ENCODE peak calls at places on chromosomes 16 and 17, in four cellular contexts. One of them, this sample, is unnamed.

GRCh38 chr17:44220211-44221071 is 966 bp upstream of the UBTF start:
- DNase-seq in A549: no peak
- DNase-seq in endothelial cell of umbilical vein: peak; percentile 35
- DNase-seq in GM12878: no peak
- DNase-seq in this sample: peak; percentile 74

GRCh38 chr16:85017151-85017550 is 5.8 kb upstream of the ZDHHC7 start:
- DNase-seq in GM12878: peak; percentile 19
- DNase-seq in endothelial cell of umbilical vein: no peak
- DNase-seq in A549: no peak
- DNase-seq in this sample: peak; percentile 93

GRCh38 chr17:70041061-70041460 is 34.0 kb upstream of the KCNJ16 start:
- DNase-seq in A549: no peak
- DNase-seq in GM12878: no peak
- DNase-seq in endothelial cell of umbilical vein: no peak
- DNase-seq in this sample: no peak

GRCh38 chr17:31726980-31727427 is 132.0 kb downstream of the COPRS start:
- DNase-seq in endothelial cell of umbilical vein: no peak
- DNase-seq in A549: no peak
- DNase-seq in GM12878: no peak
- DNase-seq in this sample: no peak

GRCh38 chr17:37082461-37082860 is 133.7 kb downstream of the AATF start:
- DNase-seq in A549: no peak
- DNase-seq in GM12878: no peak
- DNase-seq in endothelial cell of umbilical vein: no peak
- DNase-seq in this sample: no peak

GRCh38 chr17:42310281-42311156 is 22.2 kb downstream of the STAT5A start:
- DNase-seq in endothelial cell of umbilical vein: no peak
- DNase-seq in A549: no peak
- DNase-seq in GM12878: no peak
- DNase-seq in this sample: no peak

GRCh38 chr17:42843358-42843934 is 934 bp upstream of the AOC2 start:
- DNase-seq in A549: peak; percentile 91
- DNase-seq in endothelial cell of umbilical vein: peak; percentile 69
- DNase-seq in GM12878: no peak
- DNase-seq in this sample: peak; percentile 59

GRCh38 chr17:49267912-49268311 is 37.3 kb upstream of the PHOSPHO1 start:
- DNase-seq in A549: no peak
- DNase-seq in endothelial cell of umbilical vein: no peak
- DNase-seq in GM12878: no peak
- DNase-seq in this sample: no peak

GRCh38 chr17:50495918-50496317 is 12.3 kb upstream of the MYCBPAP start:
- DNase-seq in A549: no peak
- DNase-seq in endothelial cell of umbilical vein: no peak
- DNase-seq in GM12878: no peak
- DNase-seq in this sample: no peak

GRCh38 chr16:31427441-31428276 is 501 bp downstream of the COX6A2 start:
- DNase-seq in GM12878: no peak
- DNase-seq in endothelial cell of umbilical vein: peak; percentile 8
- DNase-seq in A549: no peak
- DNase-seq in this sample: no peak

GRCh38 chr16:86740817-86741799 is 162.8 kb downstream of the FOXL1 start:
- DNase-seq in GM12878: no peak
- DNase-seq in endothelial cell of umbilical vein: peak; percentile 92
- DNase-seq in A549: peak; percentile 39
- DNase-seq in this sample: peak; percentile 28

GRCh38 chr16:27520982-27521673 is 28.6 kb downstream of the GTF3C1 start:
- DNase-seq in endothelial cell of umbilical vein: peak; percentile 77
- DNase-seq in A549: no peak
- DNase-seq in GM12878: no peak
- DNase-seq in this sample: no peak

GRCh38 chr17:61294777-61295176 is 104.9 kb upstream of the TBX2 start:
- DNase-seq in GM12878: no peak
- DNase-seq in A549: peak; percentile 50
- DNase-seq in endothelial cell of umbilical vein: no peak
- DNase-seq in this sample: no peak

GRCh38 chr17:5672815-5673430 is 88.6 kb upstream of the NLRP1 start:
- DNase-seq in endothelial cell of umbilical vein: no peak
- DNase-seq in A549: no peak
- DNase-seq in GM12878: no peak
- DNase-seq in this sample: peak; percentile 1

GRCh38 chr16:27450836-27451341 is 48.9 kb downstream of the IL21R start:
- DNase-seq in endothelial cell of umbilical vein: no peak
- DNase-seq in A549: no peak
- DNase-seq in GM12878: peak; percentile 68
- DNase-seq in this sample: peak; percentile 52

GRCh38 chr17:59914274-59914854 is 21.4 kb downstream of the RPS6KB1 start:
- DNase-seq in GM12878: no peak
- DNase-seq in A549: peak; percentile 78
- DNase-seq in endothelial cell of umbilical vein: peak; percentile 46
- DNase-seq in this sample: peak; percentile 60

GRCh38 chr16:19808061-19808621 is 76.5 kb downstream of the GPRC5B start:
- DNase-seq in GM12878: peak; percentile 49
- DNase-seq in endothelial cell of umbilical vein: no peak
- DNase-seq in A549: peak; percentile 24
- DNase-seq in this sample: no peak

GRCh38 chr17:16287563-16288027 is 65.7 kb downstream of the CENPV start:
- DNase-seq in A549: no peak
- DNase-seq in endothelial cell of umbilical vein: peak; percentile 66
- DNase-seq in GM12878: peak; percentile 80
- DNase-seq in this sample: peak; percentile 91

GRCh38 chr17:28938552-28938951 is 12.8 kb downstream of the PHF12 start:
- DNase-seq in A549: no peak
- DNase-seq in GM12878: no peak
- DNase-seq in endothelial cell of umbilical vein: no peak
- DNase-seq in this sample: no peak

GRCh38 chr16:56344518-56345405 is 80.6 kb downstream of the AMFR start:
- DNase-seq in endothelial cell of umbilical vein: no peak
- DNase-seq in A549: no peak
- DNase-seq in GM12878: no peak
- DNase-seq in this sample: no peak

GRCh38 chr17:76868669-76869208 is 535 bp downstream of the MGAT5B start:
- DNase-seq in GM12878: no peak
- DNase-seq in endothelial cell of umbilical vein: no peak
- DNase-seq in A549: peak; percentile 48
- DNase-seq in this sample: no peak

GRCh38 chr17:52724578-52724977 is 566.1 kb upstream of the CA10 start:
- DNase-seq in A549: no peak
- DNase-seq in endothelial cell of umbilical vein: no peak
- DNase-seq in GM12878: no peak
- DNase-seq in this sample: no peak

GRCh38 chr17:18008496-18009268 is 30.3 kb downstream of the ATPAF2 start:
- DNase-seq in A549: no peak
- DNase-seq in GM12878: no peak
- DNase-seq in endothelial cell of umbilical vein: no peak
- DNase-seq in this sample: no peak

GRCh38 chr17:37488009-37488604 is 1.6 kb upstream of the DUSP14 start:
- DNase-seq in endothelial cell of umbilical vein: peak; percentile 93
- DNase-seq in A549: peak; percentile 97
- DNase-seq in GM12878: no peak
- DNase-seq in this sample: peak; percentile 56

GRCh38 chr17:3012926-3013581 is 50.4 kb downstream of the OR1D5 start:
- DNase-seq in endothelial cell of umbilical vein: peak; percentile 62
- DNase-seq in GM12878: peak; percentile 16
- DNase-seq in A549: peak; percentile 86
- DNase-seq in this sample: peak; percentile 55

GRCh38 chr16:21697032-21697431 is 33.3 kb downstream of the OTOA start:
- DNase-seq in A549: no peak
- DNase-seq in endothelial cell of umbilical vein: no peak
- DNase-seq in GM12878: no peak
- DNase-seq in this sample: no peak

GRCh38 chr16:53775821-53776431 is 72.0 kb downstream of the FTO start:
- DNase-seq in GM12878: no peak
- DNase-seq in endothelial cell of umbilical vein: no peak
- DNase-seq in A549: peak; percentile 39
- DNase-seq in this sample: peak; percentile 87

GRCh38 chr17:61314368-61315078 is 85.1 kb upstream of the TBX2 start:
- DNase-seq in GM12878: no peak
- DNase-seq in endothelial cell of umbilical vein: no peak
- DNase-seq in A549: no peak
- DNase-seq in this sample: no peak

GRCh38 chr16:12097523-12098428 is 121.2 kb downstream of the SNX29 start:
- DNase-seq in A549: no peak
- DNase-seq in endothelial cell of umbilical vein: no peak
- DNase-seq in GM12878: no peak
- DNase-seq in this sample: no peak

GRCh38 chr16:59848314-59848713 is 1114.2 kb upstream of the GOT2 start:
- DNase-seq in GM12878: no peak
- DNase-seq in A549: no peak
- DNase-seq in endothelial cell of umbilical vein: no peak
- DNase-seq in this sample: no peak

GRCh38 chr16:67719778-67720144 is 645 bp upstream of the GFOD2 start:
- DNase-seq in GM12878: no peak
- DNase-seq in A549: peak; percentile 58
- DNase-seq in endothelial cell of umbilical vein: no peak
- DNase-seq in this sample: peak; percentile 47

GRCh38 chr16:84868328-84868727 is 48.5 kb downstream of the CRISPLD2 start:
- DNase-seq in endothelial cell of umbilical vein: no peak
- DNase-seq in A549: no peak
- DNase-seq in GM12878: no peak
- DNase-seq in this sample: no peak

GRCh38 chr17:32697728-32698625 is 178.9 kb downstream of the MYO1D start:
- DNase-seq in A549: no peak
- DNase-seq in endothelial cell of umbilical vein: no peak
- DNase-seq in GM12878: no peak
- DNase-seq in this sample: no peak

GRCh38 chr17:56136316-56136715 is 17.0 kb upstream of the ANKFN1 start:
- DNase-seq in endothelial cell of umbilical vein: no peak
- DNase-seq in GM12878: no peak
- DNase-seq in A549: no peak
- DNase-seq in this sample: no peak

GRCh38 chr17:31269597-31269996 is 27.4 kb downstream of the OMG start:
- DNase-seq in GM12878: no peak
- DNase-seq in endothelial cell of umbilical vein: peak; percentile 88
- DNase-seq in A549: peak; percentile 27
- DNase-seq in this sample: no peak

DNA sequence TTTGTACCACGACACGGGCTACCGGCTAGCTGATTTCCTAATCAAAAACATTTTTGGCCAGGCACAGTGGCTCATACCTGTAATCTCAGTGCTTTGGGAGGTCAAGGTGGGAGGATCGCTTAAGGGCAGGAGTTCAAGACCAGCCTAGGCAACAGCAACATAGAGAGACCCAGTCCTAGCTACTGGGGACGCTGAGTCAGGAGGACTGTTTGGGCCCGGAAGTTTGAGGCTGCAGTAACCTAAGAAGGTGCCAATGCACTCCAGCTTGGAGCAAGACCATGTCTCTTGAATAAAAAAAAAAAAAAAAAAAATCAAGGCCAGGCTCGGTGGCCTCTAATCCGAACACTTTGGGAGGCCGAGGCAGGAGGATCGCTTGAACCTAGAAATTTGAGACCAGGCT is 49.8 kb downstream of the UBE2G1 start:
- DNase-seq in endothelial cell of umbilical vein: no peak
- DNase-seq in GM12878: no peak
- DNase-seq in A549: no peak
- DNase-seq in this sample: no peak
- TF ChIP-seq MYC in endothelial cell of umbilical vein: no peak
- TF ChIP-seq MYC in GM12878: no peak
- TF ChIP-seq MYC in A549: no peak
- TF ChIP-seq MYC in this sample: no peak

DNA sequence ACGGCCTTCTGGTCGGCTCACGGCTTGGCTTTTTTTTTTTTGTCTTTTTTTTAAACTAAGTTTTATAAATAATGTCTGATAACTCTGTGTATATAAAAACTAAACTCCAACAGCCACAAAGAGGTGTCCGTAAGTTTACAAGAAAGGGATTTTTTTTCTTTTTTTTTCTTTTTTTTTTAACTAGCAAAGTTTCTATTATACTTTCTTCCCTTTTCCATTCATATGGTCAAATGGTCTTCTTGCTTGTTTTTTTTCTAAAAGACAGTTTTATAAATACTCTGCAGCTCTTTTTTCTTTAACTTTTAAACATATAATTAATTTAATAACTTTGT is 3.5 kb upstream of the SIRT7 start:
- DNase-seq in GM12878: no peak
- DNase-seq in endothelial cell of umbilical vein: no peak
- DNase-seq in A549: no peak
- DNase-seq in this sample: no peak
- H3K4me3 ChIP-seq in GM12878: no peak overlapping the region
- H3K4me3 ChIP-seq in endothelial cell of umbilical vein: no peak overlapping the region
- H3K4me3 ChIP-seq in A549: no peak overlapping the region
- H3K4me3 ChIP-seq in this sample: no peak overlapping the region

GRCh38 chr16:57636184-57636583 is 7.8 kb downstream of the ADGRG1 start:
- DNase-seq in A549: no peak
- DNase-seq in endothelial cell of umbilical vein: no peak
- DNase-seq in GM12878: no peak
- DNase-seq in this sample: no peak

GRCh38 chr16:57637965-57638364 is 9.5 kb downstream of the ADGRG1 start:
- DNase-seq in endothelial cell of umbilical vein: no peak
- DNase-seq in GM12878: no peak
- DNase-seq in A549: no peak
- DNase-seq in this sample: no peak

GRCh38 chr16:57637020-57637419 is 8.6 kb downstream of the ADGRG1 start:
- DNase-seq in GM12878: no peak
- DNase-seq in endothelial cell of umbilical vein: no peak
- DNase-seq in A549: no peak
- DNase-seq in this sample: peak; percentile 48

GRCh38 chr16:57638381-57638780 is 10.0 kb downstream of the ADGRG1 start:
- DNase-seq in GM12878: no peak
- DNase-seq in endothelial cell of umbilical vein: no peak
- DNase-seq in A549: no peak
- DNase-seq in this sample: no peak

DNA sequence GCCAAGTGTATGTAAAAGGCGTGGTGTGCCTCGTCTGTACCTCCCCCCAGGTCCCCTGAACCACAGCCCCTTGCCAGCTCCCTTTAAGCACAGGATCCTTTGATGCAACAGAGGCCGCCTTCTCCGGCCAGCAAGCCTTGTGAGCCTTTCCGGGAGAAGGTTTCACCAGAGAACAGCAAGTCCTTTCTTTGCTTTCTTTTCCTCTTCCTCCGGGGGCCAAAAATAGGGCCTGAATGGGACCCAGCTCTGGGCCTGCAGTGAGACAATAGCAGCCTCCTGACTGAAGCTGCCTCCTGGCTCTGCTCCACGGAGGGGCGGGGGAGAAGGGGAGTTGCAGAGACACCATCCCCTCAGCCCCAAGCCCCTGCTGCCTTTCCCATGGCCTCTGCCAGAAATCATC is 9.0 kb downstream of the ADGRG1 start:
- DNase-seq in GM12878: no peak
- DNase-seq in A549: no peak
- DNase-seq in endothelial cell of umbilical vein: peak; percentile 75
- DNase-seq in this sample: no peak
- TF ChIP-seq MYC in GM12878: no peak
- TF ChIP-seq MYC in A549: no peak
- TF ChIP-seq MYC in endothelial cell of umbilical vein: no peak
- TF ChIP-seq MYC in this sample: no peak

GRCh38 chr17:78357687-78358537 is 2.0 kb downstream of the SOCS3 start:
- DNase-seq in A549: no peak
- DNase-seq in endothelial cell of umbilical vein: no peak
- DNase-seq in GM12878: no peak
- DNase-seq in this sample: no peak
- H3K4me3 ChIP-seq in A549: peak overlapping the region; percentile 86
- H3K4me3 ChIP-seq in endothelial cell of umbilical vein: peak overlapping the region; percentile 63
- H3K4me3 ChIP-seq in GM12878: peak overlapping the region; percentile 80
- H3K4me3 ChIP-seq in this sample: no peak overlapping the region

GRCh38 chr16:391885-392335 is 5.1 kb upstream of the NME4 start:
- DNase-seq in A549: peak; percentile 76
- DNase-seq in endothelial cell of umbilical vein: peak; percentile 65
- DNase-seq in GM12878: no peak
- DNase-seq in this sample: peak; percentile 76
- TF ChIP-seq MYC in A549: no peak
- TF ChIP-seq MYC in endothelial cell of umbilical vein: no peak
- TF ChIP-seq MYC in GM12878: no peak
- TF ChIP-seq MYC in this sample: no peak

This sample was measured in NB4.